ENCODE peak calls at places on chromosomes 4 and X, in five cellular contexts. One of them, this sample, is unnamed.

GRCh38 chr4:128310266-128310697 is 22.7 kb upstream of the PGRMC2 start:
- DNase-seq in stimulated activated CD8-positive, alpha-beta memory T cell treated with anti-CD3 and anti-CD28 coated beads, Interleukin-7, amount 100 ng/mL, for 48 hours: no peak
- DNase-seq in activated CD4-positive, alpha-beta T cell treated with anti-CD3 and anti-CD28 coated beads for 48 hours: no peak
- DNase-seq in GM12865: no peak
- DNase-seq in pancreas: peak
- DNase-seq in this sample: peak

GRCh38 chrX:133868250-133868649 is 117.1 kb downstream of the GPC3 start:
- DNase-seq in stimulated activated CD8-positive, alpha-beta memory T cell treated with anti-CD3 and anti-CD28 coated beads, Interleukin-7, amount 100 ng/mL, for 48 hours: no peak
- DNase-seq in activated CD4-positive, alpha-beta T cell treated with anti-CD3 and anti-CD28 coated beads for 48 hours: no peak
- DNase-seq in GM12865: no peak
- DNase-seq in pancreas: no peak
- DNase-seq in this sample: no peak

GRCh38 chrX:149871940-149872339 is 9.0 kb upstream of the MAGEA8 start:
- DNase-seq in stimulated activated CD8-positive, alpha-beta memory T cell treated with anti-CD3 and anti-CD28 coated beads, Interleukin-7, amount 100 ng/mL, for 48 hours: peak
- DNase-seq in activated CD4-positive, alpha-beta T cell treated with anti-CD3 and anti-CD28 coated beads for 48 hours: peak
- DNase-seq in GM12865: peak
- DNase-seq in pancreas: no peak
- DNase-seq in this sample: peak

GRCh38 chr4:123581802-123582201 is 185.2 kb downstream of the SPRY1 start:
- DNase-seq in stimulated activated CD8-positive, alpha-beta memory T cell treated with anti-CD3 and anti-CD28 coated beads, Interleukin-7, amount 100 ng/mL, for 48 hours: no peak
- DNase-seq in activated CD4-positive, alpha-beta T cell treated with anti-CD3 and anti-CD28 coated beads for 48 hours: no peak
- DNase-seq in GM12865: no peak
- DNase-seq in pancreas: no peak
- DNase-seq in this sample: no peak

GRCh38 chr4:139918994-139919393 is 235.0 kb downstream of the MAML3 start:
- DNase-seq in stimulated activated CD8-positive, alpha-beta memory T cell treated with anti-CD3 and anti-CD28 coated beads, Interleukin-7, amount 100 ng/mL, for 48 hours: no peak
- DNase-seq in activated CD4-positive, alpha-beta T cell treated with anti-CD3 and anti-CD28 coated beads for 48 hours: no peak
- DNase-seq in GM12865: no peak
- DNase-seq in pancreas: no peak
- DNase-seq in this sample: no peak

GRCh38 chr4:67632492-67632891 is 68.5 kb downstream of the UBA6 start:
- DNase-seq in stimulated activated CD8-positive, alpha-beta memory T cell treated with anti-CD3 and anti-CD28 coated beads, Interleukin-7, amount 100 ng/mL, for 48 hours: no peak
- DNase-seq in activated CD4-positive, alpha-beta T cell treated with anti-CD3 and anti-CD28 coated beads for 48 hours: no peak
- DNase-seq in GM12865: no peak
- DNase-seq in pancreas: no peak
- DNase-seq in this sample: no peak

GRCh38 chrX:134886201-134886600 is 104.6 kb upstream of the SMIM10 start:
- DNase-seq in stimulated activated CD8-positive, alpha-beta memory T cell treated with anti-CD3 and anti-CD28 coated beads, Interleukin-7, amount 100 ng/mL, for 48 hours: no peak
- DNase-seq in activated CD4-positive, alpha-beta T cell treated with anti-CD3 and anti-CD28 coated beads for 48 hours: no peak
- DNase-seq in GM12865: no peak
- DNase-seq in pancreas: no peak
- DNase-seq in this sample: no peak

GRCh38 chr4:61389640-61390039 is 189.5 kb downstream of the ADGRL3 start:
- DNase-seq in stimulated activated CD8-positive, alpha-beta memory T cell treated with anti-CD3 and anti-CD28 coated beads, Interleukin-7, amount 100 ng/mL, for 48 hours: no peak
- DNase-seq in activated CD4-positive, alpha-beta T cell treated with anti-CD3 and anti-CD28 coated beads for 48 hours: no peak
- DNase-seq in GM12865: no peak
- DNase-seq in pancreas: no peak
- DNase-seq in this sample: no peak

GRCh38 chr4:68466185-68466584 is 18.9 kb downstream of the TMPRSS11E start:
- DNase-seq in stimulated activated CD8-positive, alpha-beta memory T cell treated with anti-CD3 and anti-CD28 coated beads, Interleukin-7, amount 100 ng/mL, for 48 hours: no peak
- DNase-seq in activated CD4-positive, alpha-beta T cell treated with anti-CD3 and anti-CD28 coated beads for 48 hours: no peak
- DNase-seq in GM12865: no peak
- DNase-seq in pancreas: no peak
- DNase-seq in this sample: no peak

GRCh38 chr4:20925176-20925575 is 224.9 kb downstream of the PACRGL start:
- DNase-seq in stimulated activated CD8-positive, alpha-beta memory T cell treated with anti-CD3 and anti-CD28 coated beads, Interleukin-7, amount 100 ng/mL, for 48 hours: no peak
- DNase-seq in activated CD4-positive, alpha-beta T cell treated with anti-CD3 and anti-CD28 coated beads for 48 hours: no peak
- DNase-seq in GM12865: no peak
- DNase-seq in pancreas: no peak
- DNase-seq in this sample: no peak

GRCh38 chrX:31931225-31931624 is 859.4 kb upstream of the FTHL17 start:
- DNase-seq in stimulated activated CD8-positive, alpha-beta memory T cell treated with anti-CD3 and anti-CD28 coated beads, Interleukin-7, amount 100 ng/mL, for 48 hours: no peak
- DNase-seq in activated CD4-positive, alpha-beta T cell treated with anti-CD3 and anti-CD28 coated beads for 48 hours: no peak
- DNase-seq in GM12865: no peak
- DNase-seq in pancreas: no peak
- DNase-seq in this sample: no peak

GRCh38 chrX:25019707-25020390 is 4.1 kb upstream of the ARX start:
- DNase-seq in stimulated activated CD8-positive, alpha-beta memory T cell treated with anti-CD3 and anti-CD28 coated beads, Interleukin-7, amount 100 ng/mL, for 48 hours: no peak
- DNase-seq in activated CD4-positive, alpha-beta T cell treated with anti-CD3 and anti-CD28 coated beads for 48 hours: no peak
- DNase-seq in GM12865: no peak
- DNase-seq in pancreas: no peak
- DNase-seq in this sample: no peak